ENCODE peak calls at places on chromosomes 3 and 15, in eight cellular contexts. A, Q, O, L, M, F, Z and V are unnamed samples.

GRCh38 chr15:45205192-45205591 is 17.4 kb upstream of the SHF start:
- DNase-seq in L (peak), M (peak), Z (no peak), O (no peak), F (peak), Q (peak), A (peak), V (no peak)

GRCh38 chr15:32656091-32656860 is 14.8 kb downstream of the SCG5 start:
- DNase-seq in M (no peak), Z (no peak), L (no peak), A (no peak), F (no peak), Q (no peak), O (no peak), V (no peak)

GRCh38 chr3:120114376-120114775 is 20.1 kb upstream of the GSK3B start:
- DNase-seq in Z (no peak), M (no peak), F (no peak), Q (peak), A (no peak), L (no peak), O (no peak), V (peak)

GRCh38 chr3:81958967-81959625 is 197.7 kb upstream of the GBE1 start:
- DNase-seq in Z (no peak), F (no peak), M (no peak), L (no peak), O (no peak), A (no peak), Q (no peak), V (no peak)

GRCh38 chr3:143433787-143434378 is 314.3 kb downstream of the CHST2 start:
- DNase-seq in F (peak), M (no peak), A (no peak), L (no peak), Q (no peak), Z (no peak), O (no peak), V (no peak)

GRCh38 chr15:63287109-63287508 is 9.7 kb downstream of the APH1B start:
- DNase-seq in F (no peak), A (no peak), Z (no peak), O (no peak), L (no peak), M (no peak), Q (no peak), V (no peak)

GRCh38 chr3:111729087-111729846 is 129.8 kb upstream of the PHLDB2 start:
- DNase-seq in M (no peak), Q (no peak), L (no peak), A (no peak), Z (peak), O (peak), F (no peak), V (no peak)

GRCh38 chr3:71732637-71733036 is 7.4 kb upstream of the EIF4E3 start:
- DNase-seq in Z (no peak), L (no peak), Q (no peak), A (no peak), F (no peak), O (no peak), M (no peak), V (no peak)

GRCh38 chr3:109050591-109051167 is 67.3 kb downstream of the MORC1 start:
- DNase-seq in O (no peak), L (no peak), M (peak), F (peak), A (peak), Q (no peak), Z (no peak), V (no peak)

GRCh38 chr15:31270767-31271166 is 55.9 kb upstream of the KLF13 start:
- DNase-seq in L (peak), O (peak), F (peak), Q (no peak), M (no peak), Z (peak), A (peak), V (no peak)

GRCh38 chr15:68352401-68353062 is 75.0 kb downstream of the FEM1B start:
- DNase-seq in Z (peak), Q (peak), L (no peak), M (no peak), F (no peak), O (peak), A (peak), V (peak)

GRCh38 chr3:3648961-3649360 is 150.3 kb upstream of the LRRN1 start:
- DNase-seq in M (no peak), O (no peak), Q (no peak), Z (no peak), F (no peak), L (no peak), A (no peak), V (no peak)

GRCh38 chr15:43769584-43770228 is 7.1 kb downstream of the ELL3 start:
- DNase-seq in A (peak), L (no peak), Z (no peak), Q (no peak), F (peak), O (peak), M (peak), V (no peak)

GRCh38 chr3:105790534-105790933 is 78.3 kb downstream of the CBLB start:
- DNase-seq in L (no peak), F (no peak), Q (no peak), A (no peak), M (no peak), Z (no peak), O (no peak), V (no peak)

GRCh38 chr3:33030802-33031201 is 66.1 kb downstream of the GLB1 start:
- DNase-seq in Z (no peak), Q (no peak), A (no peak), L (no peak), O (no peak), F (no peak), M (peak), V (no peak)

GRCh38 chr3:72432271-72432670 is 416.0 kb downstream of the SHQ1 start:
- DNase-seq in A (no peak), F (no peak), Q (no peak), Z (no peak), L (no peak), M (no peak), O (no peak), V (no peak)

GRCh38 chr3:71926242-71926560 is 141.3 kb upstream of the PROK2 start:
- DNase-seq in Q (peak), M (peak), F (peak), Z (no peak), L (no peak), A (peak), O (no peak), V (peak)

GRCh38 chr3:100913870-100914654 is 79.2 kb downstream of the ABI3BP start:
- DNase-seq in Z (peak), Q (no peak), A (no peak), L (no peak), M (no peak), O (peak), F (peak), V (no peak)

GRCh38 chr3:9198805-9199386 is 50.5 kb downstream of the SRGAP3 start:
- DNase-seq in O (no peak), F (peak), M (no peak), Z (peak), A (no peak), Q (no peak), L (no peak), V (no peak)
- H3K27ac ChIP-seq in O (no peak), F (no peak), M (no peak), Z (no peak), A (no peak), Q (no peak), L (peak), V (no peak)

GRCh38 chr3:98596087-98596486 is 2.7 kb upstream of the CPOX start:
- DNase-seq in Z (no peak), M (no peak), O (no peak), L (no peak), F (no peak), Q (no peak), A (no peak), V (no peak)

GRCh38 chr3:98589331-98589870 is 4.0 kb downstream of the CPOX start:
- DNase-seq in Q (no peak), L (no peak), A (no peak), Z (no peak), O (no peak), M (no peak), F (no peak), V (no peak)

GRCh38 chr3:98594630-98594961 is 1.2 kb upstream of the CPOX start:
- DNase-seq in A (no peak), L (no peak), O (no peak), Z (no peak), Q (no peak), F (no peak), M (no peak), V (no peak)

GRCh38 chr3:98593046-98593936 is at the start of gene CPOX:
- DNase-seq in Q (peak), Z (peak), F (peak), M (peak), L (peak), O (peak), A (peak), V (peak)

DNA sequence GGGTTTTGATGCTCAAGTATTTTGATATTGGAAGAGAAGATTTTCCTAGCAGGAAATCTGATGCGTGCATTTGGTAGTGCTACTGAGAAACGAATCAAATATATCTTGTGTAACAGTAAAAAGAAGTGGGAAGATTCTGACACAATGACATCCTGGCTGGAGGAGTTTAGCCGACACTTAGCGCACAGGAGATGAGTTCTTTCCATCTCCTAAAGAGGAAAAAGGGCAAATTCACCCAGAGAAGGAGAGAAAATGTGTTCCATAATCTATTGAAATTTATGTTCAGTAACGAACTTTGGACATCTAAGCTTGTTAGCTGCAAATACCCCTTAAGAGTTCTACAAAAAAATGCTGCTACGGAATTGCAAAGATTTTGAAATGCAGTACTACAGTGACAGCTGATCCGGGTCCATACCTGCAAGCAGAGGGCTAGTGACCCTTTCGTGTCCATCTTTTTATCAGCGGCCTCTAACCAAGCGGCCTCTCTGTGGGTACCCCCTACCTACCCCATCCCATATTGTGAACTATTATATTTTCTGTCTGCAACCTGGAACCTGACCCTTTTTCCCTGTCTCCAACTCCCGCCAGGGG is 971 bp downstream of the CPOX start:
- DNase-seq in L (no peak), M (no peak), A (no peak), F (no peak), Z (no peak), Q (no peak), O (no peak), V (no peak)
- H3K27ac ChIP-seq in L (no peak), M (peak), A (peak), F (no peak), Z (peak), Q (no peak), O (no peak), V (no peak)

GRCh38 chr3:53533486-53533885 is 39.1 kb downstream of the CACNA1D start:
- DNase-seq in Q (no peak), Z (no peak), M (no peak), L (no peak), F (no peak), A (no peak), O (no peak), V (no peak)

GRCh38 chr3:53534216-53534615 is 39.8 kb downstream of the CACNA1D start:
- DNase-seq in M (no peak), F (no peak), O (no peak), L (no peak), A (no peak), Q (no peak), Z (no peak), V (no peak)

GRCh38 chr3:53536282-53536681 is 41.9 kb downstream of the CACNA1D start:
- DNase-seq in F (no peak), O (no peak), Q (no peak), L (no peak), A (no peak), M (no peak), Z (no peak), V (no peak)

GRCh38 chr3:53531749-53532148 is 37.3 kb downstream of the CACNA1D start:
- DNase-seq in A (no peak), Q (no peak), O (no peak), F (no peak), L (no peak), M (no peak), Z (no peak), V (no peak)

DNA sequence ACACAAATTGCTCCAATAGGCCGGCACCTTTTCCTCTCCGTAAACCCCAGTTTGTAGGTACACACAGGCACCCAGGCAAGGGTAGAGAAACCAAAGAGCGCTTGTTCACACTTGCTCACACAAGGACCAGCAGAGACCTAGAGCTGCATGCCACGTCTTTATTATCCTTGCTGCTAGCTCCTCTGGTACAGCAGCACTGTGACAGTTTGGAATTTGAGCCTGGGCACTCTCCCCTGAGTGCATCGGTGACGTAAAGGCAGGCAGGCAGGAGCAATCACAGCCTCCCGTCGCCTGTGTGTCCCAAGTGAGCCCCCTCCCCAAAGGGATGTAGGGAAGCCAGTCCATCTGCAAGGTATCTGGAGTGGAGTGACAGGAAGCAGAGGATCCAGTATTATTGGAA is 40.6 kb downstream of the CACNA1D start:
- DNase-seq in L (no peak), F (peak), Q (no peak), O (no peak), M (no peak), Z (no peak), A (no peak), V (no peak)
- H3K27ac ChIP-seq in L (no peak), F (no peak), Q (no peak), O (no peak), M (no peak), Z (no peak), A (no peak), V (no peak)

DNA sequence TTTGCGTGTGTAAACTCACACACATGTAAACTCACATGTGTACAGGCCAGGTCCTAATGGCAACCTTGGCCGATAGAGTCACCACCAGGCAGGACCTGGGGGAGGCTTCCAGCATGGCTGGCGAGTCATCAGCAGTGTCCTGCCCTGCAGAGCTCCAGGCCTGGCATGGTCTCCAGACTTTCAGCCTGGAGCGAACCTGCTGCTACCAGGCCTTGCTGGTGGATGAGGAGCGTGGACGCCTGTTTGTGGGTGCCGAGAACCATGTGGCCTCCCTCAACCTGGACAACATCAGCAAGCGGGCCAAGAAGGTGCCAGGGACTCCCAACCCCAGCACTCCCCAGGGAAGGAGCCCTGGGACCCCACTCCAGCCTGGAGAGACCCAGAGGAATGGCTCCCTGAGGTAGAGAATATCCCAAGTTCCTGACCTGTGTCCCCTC is 1.0 kb downstream of the SEMA3B start:
- DNase-seq in Q (no peak), A (no peak), Z (no peak), F (no peak), L (no peak), O (no peak), M (no peak), V (no peak)
- H3K27ac ChIP-seq in Q (no peak), A (peak), Z (peak), F (no peak), L (no peak), O (peak), M (no peak), V (peak)

GRCh38 chr3:99647081-99647480 is 8.7 kb downstream of the COL8A1 start:
- DNase-seq in Q (no peak), O (no peak), M (no peak), F (no peak), L (no peak), Z (no peak), A (no peak), V (no peak)

GRCh38 chr3:99646107-99646435 is 7.7 kb downstream of the COL8A1 start:
- DNase-seq in L (no peak), F (no peak), Q (peak), M (no peak), A (no peak), O (no peak), Z (no peak), V (no peak)

GRCh38 chr3:99645277-99646106 is 7.1 kb downstream of the COL8A1 start:
- DNase-seq in Z (no peak), F (peak), L (peak), A (no peak), Q (no peak), O (no peak), M (no peak), V (no peak)

GRCh38 chr3:99644017-99644416 is 5.6 kb downstream of the COL8A1 start:
- DNase-seq in Z (no peak), M (no peak), A (no peak), F (no peak), Q (no peak), L (no peak), O (no peak), V (no peak)

GRCh38 chr3:99644741-99645140 is 6.3 kb downstream of the COL8A1 start:
- DNase-seq in A (no peak), Z (no peak), O (no peak), M (no peak), F (no peak), Q (no peak), L (no peak), V (no peak)
- H3K27ac ChIP-seq in A (no peak), Z (peak), O (peak), M (no peak), F (no peak), Q (no peak), L (no peak), V (no peak)

GRCh38 chr3:123533554-123534159 is 51.2 kb downstream of the HACD2 start:
- DNase-seq in M (no peak), O (no peak), Z (no peak), Q (no peak), A (no peak), L (no peak), F (no peak), V (no peak)

GRCh38 chr3:123540285-123540684 is 44.6 kb downstream of the HACD2 start:
- DNase-seq in A (no peak), M (no peak), O (no peak), Q (no peak), F (no peak), Z (no peak), L (no peak), V (no peak)

GRCh38 chr3:123535580-123535979 is 49.3 kb downstream of the HACD2 start:
- DNase-seq in F (no peak), L (no peak), A (no peak), Z (no peak), M (no peak), O (no peak), Q (peak), V (no peak)

GRCh38 chr3:123534264-123534663 is 50.6 kb downstream of the HACD2 start:
- DNase-seq in Z (no peak), L (no peak), Q (no peak), A (no peak), O (no peak), M (no peak), F (no peak), V (no peak)

DNA sequence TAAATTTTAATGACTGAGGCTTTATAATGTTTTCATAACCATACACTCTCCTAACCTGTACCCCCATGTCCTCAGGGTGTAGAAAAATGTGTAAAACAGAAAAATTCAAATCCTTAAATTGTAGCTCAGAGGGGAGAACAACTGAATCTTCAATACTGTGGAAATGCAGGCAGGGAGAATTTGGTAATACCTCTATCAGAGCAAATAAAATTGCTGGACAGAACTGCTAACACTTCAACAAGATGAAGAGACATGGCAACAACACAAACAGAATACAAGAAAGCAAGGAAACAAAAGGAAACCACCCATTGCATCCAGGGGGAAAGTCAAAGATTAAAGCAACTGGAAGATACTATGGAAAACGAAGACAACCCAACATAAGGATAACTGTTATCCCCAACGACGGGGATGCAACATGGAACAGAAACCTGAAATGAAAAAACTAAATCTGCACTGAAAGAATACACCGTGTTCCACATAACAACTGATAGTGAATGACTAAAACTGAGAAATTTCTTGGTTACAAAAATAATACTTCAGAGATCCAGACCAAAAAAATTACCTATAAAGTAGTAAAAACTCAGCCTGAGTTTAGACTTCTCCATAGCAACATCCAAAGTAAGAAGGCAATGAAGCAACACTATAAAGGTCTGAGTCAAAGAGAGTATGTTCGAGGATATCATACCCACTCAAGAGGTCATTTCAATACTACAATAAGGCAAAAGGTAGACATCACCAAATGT is 48.5 kb downstream of the HACD2 start:
- DNase-seq in Z (no peak), L (no peak), F (no peak), A (no peak), O (no peak), M (no peak), Q (no peak), V (no peak)
- H3K27ac ChIP-seq in Z (no peak), L (no peak), F (no peak), A (no peak), O (no peak), M (no peak), Q (no peak), V (no peak)

DNA sequence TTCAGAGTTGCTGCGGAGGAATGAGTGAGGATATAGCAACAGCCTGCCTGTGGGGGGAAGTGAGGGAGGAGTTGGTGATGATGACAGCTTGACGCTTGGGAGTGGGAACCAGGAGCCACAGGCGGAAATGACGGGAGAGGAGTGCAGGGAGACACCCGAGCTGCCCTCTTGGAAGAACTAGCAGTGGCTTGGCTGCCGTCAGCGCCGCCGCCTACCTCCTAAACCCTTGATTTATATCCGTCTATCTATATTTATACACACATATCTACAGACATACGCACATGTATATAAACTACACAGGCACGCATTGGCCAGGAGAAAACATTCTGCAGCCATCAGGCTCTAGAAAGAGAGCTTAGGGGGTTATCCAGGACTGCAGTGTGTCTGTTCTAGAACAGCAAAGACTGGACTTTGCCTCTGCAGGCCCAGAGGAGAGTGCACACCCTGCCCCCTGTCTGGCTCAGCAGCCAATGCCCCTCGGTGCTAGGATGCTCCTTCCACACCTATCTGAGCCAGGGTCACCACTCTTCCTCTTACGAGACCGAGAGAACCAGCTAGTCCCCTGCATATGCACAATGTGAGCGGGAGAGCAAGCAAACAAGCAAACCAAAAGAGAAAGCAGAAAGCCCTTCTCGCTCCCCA is 45.3 kb upstream of the MAGEF1 start:
- DNase-seq in M (no peak), Q (no peak), A (peak), O (peak), Z (peak), F (no peak), L (no peak), V (no peak)
- H3K27ac ChIP-seq in M (no peak), Q (peak), A (peak), O (no peak), Z (peak), F (no peak), L (no peak), V (peak)

GRCh38 chr15:57406040-57406772 is 29.9 kb downstream of the CGNL1 start:
- DNase-seq in O (no peak), Z (no peak), F (no peak), A (no peak), Q (no peak), L (no peak), M (no peak), V (no peak)

GRCh38 chr15:57415559-57415958 is 39.3 kb downstream of the CGNL1 start:
- DNase-seq in Q (no peak), Z (no peak), O (peak), A (no peak), F (no peak), L (no peak), M (no peak), V (no peak)

GRCh38 chr15:57410373-57410772 is 34.1 kb downstream of the CGNL1 start:
- DNase-seq in A (no peak), L (no peak), Q (no peak), O (no peak), F (no peak), M (no peak), Z (no peak), V (no peak)

GRCh38 chr15:57411945-57412768 is 35.9 kb downstream of the CGNL1 start:
- DNase-seq in Z (no peak), M (no peak), O (no peak), L (no peak), A (no peak), Q (no peak), F (peak), V (no peak)
- H3K27ac ChIP-seq in Z (no peak), M (no peak), O (no peak), L (no peak), A (no peak), Q (no peak), F (no peak), V (no peak)